ENCODE peak calls at places on chromosomes 3 and 15, in eight cellular contexts. One of them, this sample, is unnamed.

GRCh38 chr3:129144786-129145185 is 16.1 kb downstream of the ISY1 start:
- DNase-seq in suprapubic skin: no peak
- DNase-seq in AG04450: no peak
- DNase-seq in body of pancreas: no peak
- DNase-seq in adrenal gland: no peak
- DNase-seq in PC-3: no peak
- DNase-seq in brain microvascular endothelial cell: no peak
- DNase-seq in lower lobe of right lung: no peak
- DNase-seq in this sample: no peak

GRCh38 chr3:114418724-114419543 is 125.1 kb downstream of the TIGIT start:
- DNase-seq in suprapubic skin: no peak
- DNase-seq in AG04450: peak; percentile 87
- DNase-seq in body of pancreas: peak; percentile 32
- DNase-seq in adrenal gland: no peak
- DNase-seq in PC-3: peak; percentile 67
- DNase-seq in brain microvascular endothelial cell: peak; percentile 43
- DNase-seq in lower lobe of right lung: no peak
- DNase-seq in this sample: no peak

GRCh38 chr15:61003683-61004299 is 225.3 kb downstream of the RORA start:
- DNase-seq in suprapubic skin: no peak
- DNase-seq in AG04450: no peak
- DNase-seq in body of pancreas: no peak
- DNase-seq in adrenal gland: no peak
- DNase-seq in PC-3: no peak
- DNase-seq in brain microvascular endothelial cell: no peak
- DNase-seq in lower lobe of right lung: no peak
- DNase-seq in this sample: no peak

GRCh38 chr3:101010316-101010715 is 17.1 kb upstream of the ABI3BP start:
- DNase-seq in suprapubic skin: no peak
- DNase-seq in AG04450: no peak
- DNase-seq in body of pancreas: no peak
- DNase-seq in adrenal gland: no peak
- DNase-seq in PC-3: no peak
- DNase-seq in brain microvascular endothelial cell: no peak
- DNase-seq in lower lobe of right lung: no peak
- DNase-seq in this sample: no peak

GRCh38 chr15:71359246-71359645 is 244.0 kb downstream of the THSD4 start:
- DNase-seq in suprapubic skin: no peak
- DNase-seq in AG04450: no peak
- DNase-seq in body of pancreas: no peak
- DNase-seq in adrenal gland: no peak
- DNase-seq in PC-3: no peak
- DNase-seq in brain microvascular endothelial cell: no peak
- DNase-seq in lower lobe of right lung: no peak
- DNase-seq in this sample: no peak

GRCh38 chr3:172646439-172647015 is 64.3 kb downstream of the NCEH1 start:
- DNase-seq in suprapubic skin: no peak
- DNase-seq in AG04450: no peak
- DNase-seq in body of pancreas: peak; percentile 35
- DNase-seq in adrenal gland: peak; percentile 37
- DNase-seq in PC-3: peak; percentile 41
- DNase-seq in brain microvascular endothelial cell: peak; percentile 76
- DNase-seq in lower lobe of right lung: no peak
- DNase-seq in this sample: no peak

GRCh38 chr3:110743984-110744383 is 327.6 kb upstream of the NECTIN3 start:
- DNase-seq in suprapubic skin: no peak
- DNase-seq in AG04450: no peak
- DNase-seq in body of pancreas: peak; percentile 24
- DNase-seq in adrenal gland: no peak
- DNase-seq in PC-3: no peak
- DNase-seq in brain microvascular endothelial cell: no peak
- DNase-seq in lower lobe of right lung: no peak
- DNase-seq in this sample: no peak

GRCh38 chr3:170585008-170585936 is 603 bp downstream of the SLC7A14 start:
- DNase-seq in suprapubic skin: no peak
- DNase-seq in AG04450: no peak
- DNase-seq in body of pancreas: no peak
- DNase-seq in adrenal gland: peak; percentile 18
- DNase-seq in PC-3: no peak
- DNase-seq in brain microvascular endothelial cell: no peak
- DNase-seq in lower lobe of right lung: no peak
- DNase-seq in this sample: no peak

GRCh38 chr3:46097691-46098241 is 70.5 kb upstream of the XCR1 start:
- DNase-seq in suprapubic skin: no peak
- DNase-seq in AG04450: no peak
- DNase-seq in body of pancreas: peak; percentile 36
- DNase-seq in adrenal gland: no peak
- DNase-seq in PC-3: no peak
- DNase-seq in brain microvascular endothelial cell: peak; percentile 45
- DNase-seq in lower lobe of right lung: no peak
- DNase-seq in this sample: no peak

GRCh38 chr3:53485675-53486365 is 8.6 kb upstream of the CACNA1D start:
- DNase-seq in suprapubic skin: no peak
- DNase-seq in AG04450: no peak
- DNase-seq in body of pancreas: no peak
- DNase-seq in adrenal gland: no peak
- DNase-seq in PC-3: peak; percentile 21
- DNase-seq in brain microvascular endothelial cell: no peak
- DNase-seq in lower lobe of right lung: no peak
- DNase-seq in this sample: no peak

GRCh38 chr3:125051715-125052581 is 3.8 kb downstream of the HEG1 start:
- DNase-seq in suprapubic skin: peak; percentile 83
- DNase-seq in AG04450: no peak
- DNase-seq in body of pancreas: peak; percentile 40
- DNase-seq in adrenal gland: peak; percentile 65
- DNase-seq in PC-3: peak; percentile 68
- DNase-seq in brain microvascular endothelial cell: peak; percentile 86
- DNase-seq in lower lobe of right lung: no peak
- DNase-seq in this sample: peak; percentile 70

GRCh38 chr3:170055209-170055608 is 17.4 kb downstream of the GPR160 start:
- DNase-seq in suprapubic skin: no peak
- DNase-seq in AG04450: no peak
- DNase-seq in body of pancreas: no peak
- DNase-seq in adrenal gland: no peak
- DNase-seq in PC-3: peak; percentile 60
- DNase-seq in brain microvascular endothelial cell: peak; percentile 23
- DNase-seq in lower lobe of right lung: no peak
- DNase-seq in this sample: no peak

GRCh38 chr3:145550522-145550921 is 610.5 kb downstream of the PLOD2 start:
- DNase-seq in suprapubic skin: no peak
- DNase-seq in AG04450: no peak
- DNase-seq in body of pancreas: no peak
- DNase-seq in adrenal gland: no peak
- DNase-seq in PC-3: no peak
- DNase-seq in brain microvascular endothelial cell: no peak
- DNase-seq in lower lobe of right lung: no peak
- DNase-seq in this sample: no peak

GRCh38 chr15:60611592-60612346 is 132.8 kb upstream of the ICE2 start:
- DNase-seq in suprapubic skin: no peak
- DNase-seq in AG04450: no peak
- DNase-seq in body of pancreas: no peak
- DNase-seq in adrenal gland: no peak
- DNase-seq in PC-3: no peak
- DNase-seq in brain microvascular endothelial cell: no peak
- DNase-seq in lower lobe of right lung: no peak
- DNase-seq in this sample: no peak

GRCh38 chr3:18732474-18732873 is 307.3 kb upstream of the SATB1 start:
- DNase-seq in suprapubic skin: no peak
- DNase-seq in AG04450: no peak
- DNase-seq in body of pancreas: no peak
- DNase-seq in adrenal gland: no peak
- DNase-seq in PC-3: peak; percentile 14
- DNase-seq in brain microvascular endothelial cell: no peak
- DNase-seq in lower lobe of right lung: no peak
- DNase-seq in this sample: no peak

GRCh38 chr15:48596415-48596814 is 49.1 kb downstream of the FBN1 start:
- DNase-seq in suprapubic skin: no peak
- DNase-seq in AG04450: no peak
- DNase-seq in body of pancreas: no peak
- DNase-seq in adrenal gland: no peak
- DNase-seq in PC-3: no peak
- DNase-seq in brain microvascular endothelial cell: no peak
- DNase-seq in lower lobe of right lung: no peak
- DNase-seq in this sample: no peak

GRCh38 chr3:188064831-188065493 is 89.0 kb upstream of the LPP start:
- DNase-seq in suprapubic skin: no peak
- DNase-seq in AG04450: no peak
- DNase-seq in body of pancreas: peak; percentile 76
- DNase-seq in adrenal gland: no peak
- DNase-seq in PC-3: no peak
- DNase-seq in brain microvascular endothelial cell: peak; percentile 32
- DNase-seq in lower lobe of right lung: no peak
- DNase-seq in this sample: no peak

GRCh38 chr3:28940530-28940929 is 340.3 kb upstream of the RBMS3 start:
- DNase-seq in suprapubic skin: no peak
- DNase-seq in AG04450: peak; percentile 78
- DNase-seq in body of pancreas: peak; percentile 17
- DNase-seq in adrenal gland: peak; percentile 16
- DNase-seq in PC-3: no peak
- DNase-seq in brain microvascular endothelial cell: peak; percentile 80
- DNase-seq in lower lobe of right lung: no peak
- DNase-seq in this sample: no peak
- H3K27ac ChIP-seq in suprapubic skin: no peak overlapping the region
- H3K27ac ChIP-seq in AG04450: no peak overlapping the region
- H3K27ac ChIP-seq in body of pancreas: no peak overlapping the region
- H3K27ac ChIP-seq in adrenal gland: no peak overlapping the region
- H3K27ac ChIP-seq in PC-3: no peak overlapping the region
- H3K27ac ChIP-seq in brain microvascular endothelial cell: peak overlapping the region; percentile 33
- H3K27ac ChIP-seq in lower lobe of right lung: peak overlapping the region; percentile 31
- H3K27ac ChIP-seq in this sample: peak overlapping the region; percentile 54

DNA sequence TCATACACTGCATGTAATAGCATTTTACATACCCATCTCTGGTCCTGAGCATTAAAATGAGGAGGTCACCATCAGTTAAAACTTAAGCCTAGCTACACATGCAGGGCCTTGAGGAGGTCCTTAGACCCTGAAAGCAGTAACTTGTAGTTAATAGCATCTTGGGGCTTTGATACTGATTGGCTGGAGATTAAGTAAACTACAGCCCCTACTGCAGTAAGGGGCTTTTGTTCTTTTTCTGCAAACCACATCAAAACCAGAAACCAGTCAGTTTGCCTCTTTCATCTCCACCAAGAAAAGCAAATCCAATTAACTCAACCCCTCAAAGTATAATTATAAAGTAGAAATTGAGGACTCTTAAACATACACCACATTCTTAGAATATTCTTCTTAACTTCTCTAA is 622.7 kb downstream of the ZPLD1 start:
- DNase-seq in suprapubic skin: no peak
- DNase-seq in AG04450: no peak
- DNase-seq in body of pancreas: no peak
- DNase-seq in adrenal gland: no peak
- DNase-seq in PC-3: no peak
- DNase-seq in brain microvascular endothelial cell: no peak
- DNase-seq in lower lobe of right lung: no peak
- DNase-seq in this sample: no peak
- TF ChIP-seq CTCF in suprapubic skin: no peak
- TF ChIP-seq CTCF in AG04450: no peak
- TF ChIP-seq CTCF in body of pancreas: no peak
- TF ChIP-seq CTCF in adrenal gland: no peak
- TF ChIP-seq CTCF in PC-3: no peak
- TF ChIP-seq CTCF in brain microvascular endothelial cell: no peak
- TF ChIP-seq CTCF in lower lobe of right lung: no peak
- TF ChIP-seq CTCF in this sample: no peak

GRCh38 chr3:122589297-122589696 is 11.8 kb downstream of the PARP15 start:
- DNase-seq in suprapubic skin: no peak
- DNase-seq in AG04450: no peak
- DNase-seq in body of pancreas: no peak
- DNase-seq in adrenal gland: no peak
- DNase-seq in PC-3: no peak
- DNase-seq in brain microvascular endothelial cell: no peak
- DNase-seq in lower lobe of right lung: no peak
- DNase-seq in this sample: no peak
- H3K27ac ChIP-seq in suprapubic skin: no peak overlapping the region
- H3K27ac ChIP-seq in AG04450: no peak overlapping the region
- H3K27ac ChIP-seq in body of pancreas: no peak overlapping the region
- H3K27ac ChIP-seq in adrenal gland: no peak overlapping the region
- H3K27ac ChIP-seq in PC-3: no peak overlapping the region
- H3K27ac ChIP-seq in brain microvascular endothelial cell: no peak overlapping the region
- H3K27ac ChIP-seq in lower lobe of right lung: no peak overlapping the region
- H3K27ac ChIP-seq in this sample: no peak overlapping the region

GRCh38 chr3:105365171-105365535 is 1.6 kb upstream of the ALCAM start:
- DNase-seq in suprapubic skin: no peak
- DNase-seq in AG04450: no peak
- DNase-seq in body of pancreas: peak; percentile 85
- DNase-seq in adrenal gland: no peak
- DNase-seq in PC-3: peak; percentile 74
- DNase-seq in brain microvascular endothelial cell: no peak
- DNase-seq in lower lobe of right lung: no peak
- DNase-seq in this sample: no peak

GRCh38 chr3:105367406-105368213 is 901 bp downstream of the ALCAM start:
- DNase-seq in suprapubic skin: peak; percentile 82
- DNase-seq in AG04450: no peak
- DNase-seq in body of pancreas: peak; percentile 81
- DNase-seq in adrenal gland: peak; percentile 76
- DNase-seq in PC-3: peak; percentile 72
- DNase-seq in brain microvascular endothelial cell: peak; percentile 70
- DNase-seq in lower lobe of right lung: peak; percentile 88
- DNase-seq in this sample: peak; percentile 62

GRCh38 chr3:105367063-105367405 is 325 bp downstream of the ALCAM start:
- DNase-seq in suprapubic skin: peak; percentile 63
- DNase-seq in AG04450: no peak
- DNase-seq in body of pancreas: peak; percentile 45
- DNase-seq in adrenal gland: peak; percentile 28
- DNase-seq in PC-3: peak; percentile 33
- DNase-seq in brain microvascular endothelial cell: no peak
- DNase-seq in lower lobe of right lung: peak; percentile 65
- DNase-seq in this sample: no peak

GRCh38 chr3:105365536-105366301 is 990 bp upstream of the ALCAM start:
- DNase-seq in suprapubic skin: peak; percentile 56
- DNase-seq in AG04450: no peak
- DNase-seq in body of pancreas: peak; percentile 67
- DNase-seq in adrenal gland: no peak
- DNase-seq in PC-3: no peak
- DNase-seq in brain microvascular endothelial cell: peak; percentile 46
- DNase-seq in lower lobe of right lung: no peak
- DNase-seq in this sample: no peak

DNA sequence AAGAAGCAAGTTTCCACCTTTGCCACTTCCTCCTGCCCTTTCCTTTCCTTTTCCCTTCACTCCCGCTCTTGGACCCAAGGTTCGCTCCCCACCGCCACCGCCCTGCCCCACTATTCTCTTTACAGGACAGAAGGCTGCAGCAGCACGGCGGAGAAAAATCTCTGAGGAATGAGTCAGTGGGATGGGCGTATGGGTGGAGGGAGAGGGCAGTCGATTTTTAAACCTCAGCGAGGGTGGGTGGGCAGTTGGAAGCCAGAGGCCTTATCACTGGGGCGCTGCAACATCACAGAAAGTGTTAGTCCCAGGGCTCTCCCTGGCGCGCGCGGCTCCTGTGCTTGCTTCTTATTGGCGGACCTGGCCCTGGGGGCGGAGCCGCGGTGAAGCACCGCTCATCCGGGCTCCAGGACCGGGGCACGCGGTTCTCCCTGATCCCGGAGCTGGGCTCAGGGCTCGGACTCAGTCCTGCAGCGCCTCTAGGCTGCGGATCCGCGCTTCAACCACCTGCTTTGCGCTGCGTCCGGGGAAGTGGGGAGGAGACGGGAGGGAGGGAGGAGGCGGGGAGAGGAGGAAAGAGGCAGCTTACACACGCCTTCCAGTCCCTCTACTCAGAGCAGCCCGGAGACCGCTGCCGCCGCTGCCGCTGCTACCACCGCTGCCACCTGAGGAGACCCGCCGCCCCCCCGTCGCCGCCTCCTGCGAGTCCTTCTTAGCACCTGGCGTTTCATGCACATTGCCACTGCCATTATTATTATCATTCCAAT is at the start of gene ALCAM:
- DNase-seq in suprapubic skin: peak; percentile 93
- DNase-seq in AG04450: peak; percentile 98
- DNase-seq in body of pancreas: peak; percentile 97
- DNase-seq in adrenal gland: peak; percentile 97
- DNase-seq in PC-3: peak; percentile 99
- DNase-seq in brain microvascular endothelial cell: peak; percentile 98
- DNase-seq in lower lobe of right lung: peak; percentile 98
- DNase-seq in this sample: peak; percentile 89
- TF ChIP-seq CTCF in suprapubic skin: peak; percentile 61
- TF ChIP-seq CTCF in AG04450: peak; percentile 70
- TF ChIP-seq CTCF in body of pancreas: peak; percentile 75
- TF ChIP-seq CTCF in adrenal gland: peak; percentile 75
- TF ChIP-seq CTCF in PC-3: peak; percentile 76
- TF ChIP-seq CTCF in brain microvascular endothelial cell: peak; percentile 81
- TF ChIP-seq CTCF in lower lobe of right lung: peak; percentile 52
- TF ChIP-seq CTCF in this sample: peak; percentile 57